ENCODE peak calls at places on chromosomes 13 and 19, in four cellular contexts. R, P, J and D are unnamed samples.

GRCh38 chr19:16226878-16227836 is 29.4 kb downstream of the AP1M1 start:
- DNase-seq in R (no peak), P (no peak), J (no peak), D (peak)

GRCh38 chr13:54162069-54162468 is 1133.5 kb downstream of the OLFM4 start:
- DNase-seq in R (no peak), P (no peak), J (no peak), D (no peak)

GRCh38 chr13:41520016-41520698 is 62.8 kb downstream of the RGCC start:
- DNase-seq in R (no peak), P (no peak), J (no peak), D (no peak)

GRCh38 chr13:113789167-113789566 is 30.1 kb downstream of the TMEM255B start:
- DNase-seq in R (no peak), P (no peak), J (no peak), D (peak)

GRCh38 chr13:111384441-111385181 is 64.2 kb downstream of the TEX29 start:
- DNase-seq in R (no peak), P (peak), J (peak), D (no peak)

GRCh38 chr13:93752506-93752905 is 525.9 kb downstream of the GPC6 start:
- DNase-seq in R (no peak), P (no peak), J (no peak), D (no peak)

GRCh38 chr19:55552206-55552605 is 6.9 kb upstream of the SBK3 start:
- DNase-seq in R (peak), P (no peak), J (no peak), D (no peak)

GRCh38 chr13:23069571-23069970 is 111.2 kb upstream of the SGCG start:
- DNase-seq in R (peak), P (no peak), J (no peak), D (no peak)

GRCh38 chr19:35928507-35928906 is 7.7 kb upstream of the LRFN3 start:
- DNase-seq in R (no peak), P (no peak), J (no peak), D (no peak)

GRCh38 chr19:29690842-29691241 is 24.2 kb downstream of the C19orf12 start:
- DNase-seq in R (peak), P (peak), J (no peak), D (no peak)

GRCh38 chr19:27773318-27774094 is 1439.4 kb downstream of the UQCRFS1 start:
- DNase-seq in R (no peak), P (no peak), J (no peak), D (no peak)

GRCh38 chr13:27526516-27526915 is 76.2 kb upstream of the MTIF3 start:
- DNase-seq in R (no peak), P (no peak), J (no peak), D (no peak)

GRCh38 chr19:6761053-6761676 is 6.1 kb downstream of the SH2D3A start:
- DNase-seq in R (no peak), P (no peak), J (no peak), D (no peak)

GRCh38 chr19:23762884-23763711 is 4.4 kb upstream of the ZNF681 start:
- DNase-seq in R (peak), P (peak), J (peak), D (peak)

GRCh38 chr19:6041991-6042421 is 64.1 kb upstream of the RANBP3 start:
- DNase-seq in R (no peak), P (no peak), J (no peak), D (no peak)

GRCh38 chr19:8423821-8424223 is 10.7 kb downstream of the MARCHF2 start:
- DNase-seq in R (peak), P (peak), J (peak), D (peak)

GRCh38 chr19:48964205-48965032 is 690 bp upstream of the FTL start:
- DNase-seq in R (peak), P (no peak), J (no peak), D (no peak)

GRCh38 chr13:51267581-51267980 is 45.4 kb downstream of the FAM124A start:
- DNase-seq in R (no peak), P (no peak), J (no peak), D (no peak)

GRCh38 chr13:25231537-25231936 is 55.8 kb downstream of the MTMR6 start:
- DNase-seq in R (no peak), P (no peak), J (no peak), D (no peak)

GRCh38 chr19:48110350-48110966 is at the start of gene PLA2G4C:
- DNase-seq in R (peak), P (peak), J (peak), D (peak)

GRCh38 chr19:45404557-45405434 is at the start of gene PPP1R13L:
- DNase-seq in R (peak), P (peak), J (peak), D (peak)

GRCh38 chr13:93603043-93603442 is 376.4 kb downstream of the GPC6 start:
- DNase-seq in R (peak), P (no peak), J (no peak), D (no peak)

GRCh38 chr19:4369109-4369887 is 25.9 kb downstream of the MPND start:
- DNase-seq in R (peak), P (peak), J (peak), D (peak)

GRCh38 chr19:56687036-56687435 is 15.5 kb upstream of the ZNF835 start:
- DNase-seq in R (no peak), P (no peak), J (no peak), D (no peak)

GRCh38 chr13:105979586-105979985 is 555.9 kb downstream of the EFNB2 start:
- DNase-seq in R (peak), P (no peak), J (no peak), D (no peak)

GRCh38 chr13:77415253-77416127 is 88.6 kb upstream of the MYCBP2 start:
- DNase-seq in R (peak), P (no peak), J (no peak), D (no peak)

GRCh38 chr19:45251452-45252354 is 632 bp downstream of the MARK4 start:
- DNase-seq in R (peak), P (peak), J (no peak), D (no peak)

GRCh38 chr19:49570997-49571676 is 9.2 kb downstream of the NOSIP start:
- DNase-seq in R (peak), P (no peak), J (no peak), D (no peak)

GRCh38 chr19:29510701-29511265 is 15.0 kb upstream of the VSTM2B start:
- DNase-seq in R (no peak), P (peak), J (no peak), D (peak)

GRCh38 chr13:28128030-28128429 is 10.3 kb upstream of the PAN3 start:
- DNase-seq in R (no peak), P (no peak), J (no peak), D (no peak)

GRCh38 chr19:49133621-49134454 is 14.5 kb downstream of the PPFIA3 start:
- DNase-seq in R (peak), P (no peak), J (peak), D (peak)

GRCh38 chr13:94673841-94674240 is 38.5 kb downstream of the SOX21 start:
- DNase-seq in R (peak), P (no peak), J (no peak), D (no peak)

GRCh38 chr19:13597625-13598024 is 91.3 kb upstream of the CACNA1A start:
- DNase-seq in R (peak), P (no peak), J (peak), D (no peak)

GRCh38 chr19:48633148-48634035 is 3.8 kb downstream of the DBP start:
- DNase-seq in R (peak), P (no peak), J (no peak), D (no peak)

GRCh38 chr13:113864303-113864890 is 521 bp upstream of the GAS6 start:
- DNase-seq in R (peak), P (no peak), J (no peak), D (no peak)

GRCh38 chr19:54172764-54173699 is at the start of gene TMC4:
- DNase-seq in R (peak), P (no peak), J (no peak), D (peak)
- H3K4me3 ChIP-seq in R (peak), P (no peak), J (peak), D (peak)

GRCh38 chr19:33248954-33249613 is 23.4 kb upstream of the SLC7A10 start:
- DNase-seq in R (no peak), P (peak), J (no peak), D (peak)
- TF ChIP-seq CTCF in R (no peak), P (peak), J (no peak), D (no peak)

GRCh38 chr19:46520616-46521015 is 24.9 kb upstream of the PNMA8B start:
- DNase-seq in R (no peak), P (no peak), J (no peak), D (no peak)
- H3K4me3 ChIP-seq in R (no peak), P (no peak), J (no peak), D (no peak)

DNA sequence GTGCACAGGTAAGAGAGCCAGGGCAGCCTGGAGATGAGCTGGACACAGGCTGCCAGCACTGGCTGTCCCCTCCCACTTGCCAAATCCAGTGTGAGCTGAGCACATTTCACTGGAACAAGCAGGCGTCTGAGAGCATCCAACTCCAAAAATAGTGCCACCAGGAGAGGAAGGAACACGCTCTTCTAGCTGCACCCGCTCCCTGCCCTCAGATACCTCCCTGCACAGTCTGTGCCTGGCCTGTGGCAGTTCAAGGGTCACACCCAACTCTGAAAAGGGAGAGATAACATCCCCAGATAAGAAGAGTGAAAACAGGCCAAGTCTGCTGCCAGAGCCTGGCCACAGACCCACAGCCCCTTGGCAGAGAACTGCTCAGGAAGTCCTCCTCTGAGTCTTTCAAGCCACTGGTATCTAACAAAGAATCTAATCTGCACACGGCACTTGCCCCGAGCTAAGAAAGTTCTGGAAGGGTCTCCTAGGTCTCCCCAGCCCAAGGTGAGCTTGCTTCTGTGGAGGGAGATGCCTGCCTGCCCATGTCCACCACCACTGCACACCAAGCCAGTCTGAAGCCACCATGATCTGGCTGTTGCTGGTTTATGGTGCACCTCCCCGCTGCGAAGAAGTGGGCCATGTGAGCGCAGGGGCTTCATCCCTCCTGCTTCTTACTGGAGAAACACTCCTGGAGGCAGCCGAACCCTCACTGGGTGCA is 14.7 kb downstream of the ELL start:
- DNase-seq in R (no peak), P (peak), J (peak), D (no peak)
- TF ChIP-seq CTCF in R (no peak), P (no peak), J (no peak), D (no peak)

DNA sequence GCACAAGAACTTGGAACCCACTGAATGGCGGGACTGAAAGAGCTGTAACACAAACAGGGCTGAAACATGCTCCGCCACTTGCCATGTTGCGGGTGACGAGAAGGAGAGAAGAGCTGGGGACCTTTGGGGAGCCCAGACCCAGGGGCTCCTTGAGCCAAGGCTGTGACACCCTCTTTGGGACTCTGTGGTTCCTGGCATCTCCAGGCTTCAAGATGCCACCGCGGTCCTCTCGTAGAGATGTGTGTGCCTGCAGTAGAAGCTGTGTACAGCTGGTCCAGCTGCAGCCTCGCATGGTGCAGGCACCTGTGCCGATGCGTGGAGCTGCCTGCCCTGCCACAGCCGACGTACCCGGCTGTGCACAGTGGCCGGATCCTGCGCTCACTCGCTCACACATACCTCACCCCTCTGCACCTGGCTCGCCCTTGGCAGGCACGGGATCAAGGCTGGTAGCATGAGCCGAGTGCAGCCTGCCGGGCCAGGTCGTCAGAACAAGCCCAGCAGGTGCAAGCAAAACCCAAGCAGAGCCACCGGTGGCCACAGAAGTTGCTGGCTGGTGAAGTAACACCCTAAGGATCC is 1385.8 kb downstream of the PCDH9 start:
- DNase-seq in R (no peak), P (no peak), J (no peak), D (no peak)
- H3K4me3 ChIP-seq in R (no peak), P (no peak), J (no peak), D (no peak)

GRCh38 chr13:20193142-20193923 is 595 bp upstream of the GJB2 start:
- DNase-seq in R (no peak), P (no peak), J (no peak), D (no peak)
- TF ChIP-seq CTCF in R (no peak), P (no peak), J (no peak), D (no peak)

GRCh38 chr19:51016798-51017683 is 2.5 kb downstream of the KLK10 start:
- DNase-seq in R (peak), P (peak), J (peak), D (no peak)
- H3K4me3 ChIP-seq in R (peak), P (no peak), J (peak), D (no peak)